ENCODE peak calls at places on chromosomes 7 and 10, in seven cellular contexts. X is activated T-helper 17 cell treated with anti-CD3 and anti-CD28 coated beads, Interleukin-2, amount 50 U/mL, for 72 hours; P is natural killer cell treated with Interleukin-12 subunit alpha and Interleukin-12 subunit beta and Interleukin-15 and Interleukin-18, amount 100 ng/mL, for 72 hours; C is activated naive CD8-positive, alpha-beta T cell treated with anti-CD3 and anti-CD28 coated beads, Interleukin-2, amount 50 U/mL, for 24 hours; D is gastroesophageal sphincter; A is activated B cell treated with CpG ODN at 0.5 μM for 24 hours; I is heart right ventricle. N is an unnamed sample.
A peak's percentile ranks its signal among the peaks of the same experiment; 100 is the strongest.

GRCh38 chr7:40760293-40760964 is 625.6 kb downstream of the SUGCT start:
- ATAC-seq in X (no peak), P (no peak), C (no peak), D (no peak), A (no peak), I (no peak), N (no peak)

GRCh38 chr7:47950714-47951113 is 2.4 kb upstream of the PKD1L1 start:
- ATAC-seq in X (no peak), P (no peak), C (no peak), D (peak; percentile 53), A (no peak), I (peak; percentile 78), N (no peak)

GRCh38 chr7:28626191-28626590 is 213.9 kb downstream of the CREB5 start:
- ATAC-seq in X (no peak), P (no peak), C (no peak), D (no peak), A (no peak), I (no peak), N (no peak)

GRCh38 chr10:52644678-52645434 is 127.7 kb downstream of the MBL2 start:
- ATAC-seq in X (no peak), P (no peak), C (no peak), D (no peak), A (no peak), I (peak; percentile 77), N (no peak)

GRCh38 chr10:48460148-48460545 is 144.7 kb downstream of the ARHGAP22 start:
- ATAC-seq in X (no peak), P (no peak), C (no peak), D (no peak), A (no peak), I (no peak), N (no peak)

GRCh38 chr10:18066947-18067346 is 73.3 kb upstream of the CACNB2 start:
- ATAC-seq in X (no peak), P (no peak), C (no peak), D (no peak), A (no peak), I (no peak), N (no peak)

GRCh38 chr10:2246747-2247146 is 509.4 kb upstream of the ADARB2 start:
- ATAC-seq in X (no peak), P (no peak), C (no peak), D (no peak), A (no peak), I (no peak), N (no peak)

GRCh38 chr7:16916111-16916639 is 34.4 kb upstream of the AGR3 start:
- ATAC-seq in X (no peak), P (no peak), C (peak; percentile 55), D (no peak), A (peak; percentile 18), I (no peak), N (peak; percentile 55)

GRCh38 chr7:157378390-157378789 is 41.6 kb downstream of the DNAJB6 start:
- ATAC-seq in X (no peak), P (no peak), C (no peak), D (no peak), A (no peak), I (no peak), N (no peak)

GRCh38 chr7:22402250-22402649 is 45.3 kb upstream of the RAPGEF5 start:
- ATAC-seq in X (peak; percentile 42), P (peak; percentile 73), C (no peak), D (no peak), A (no peak), I (no peak), N (no peak)

N was measured in activated CD4-positive, CD25-positive, alpha-beta regulatory T cell treated with anti-CD3 and anti-CD28 coated beads, Interleukin-2, amount 50 U/mL, for 24 hours.